ENCODE peak calls at places on chromosomes 7 and 10, in nine cellular contexts. T is fibroblast of lung, G is SK-N-SH, Q is tibial nerve, C is adrenal gland, X is OCI-LY7, M is uterus, J is GM12878, K is neural progenitor cell. R is an unnamed sample.

GRCh38 chr10:74977913-74978847 is 133.3 kb upstream of the SAMD8 start:
- DNase-seq in T (no peak), G (no peak), Q (no peak), C (no peak), X (peak), M (no peak), J (peak), K (no peak), R (no peak)

GRCh38 chr7:66099232-66099550 is 15.5 kb upstream of the CRCP start:
- DNase-seq in T (peak), G (no peak), Q (no peak), C (no peak), X (no peak), M (no peak), J (no peak), K (no peak), R (no peak)

GRCh38 chr10:69479737-69480412 is 28.6 kb downstream of the TSPAN15 start:
- DNase-seq in T (peak), G (no peak), Q (no peak), C (no peak), X (no peak), M (no peak), J (no peak), K (no peak), R (no peak)

GRCh38 chr10:102119417-102120141 is 589 bp downstream of the LDB1 start:
- DNase-seq in T (peak), G (peak), Q (peak), C (peak), X (peak), M (peak), J (no peak), K (peak), R (peak)

GRCh38 chr10:50637003-50637579 is 13.3 kb upstream of the SGMS1 start:
- DNase-seq in T (peak), G (no peak), Q (no peak), C (no peak), X (no peak), M (no peak), J (no peak), K (no peak), R (no peak)

GRCh38 chr7:111266613-111267012 is 175.7 kb downstream of the LRRN3 start:
- DNase-seq in T (peak), G (no peak), Q (no peak), C (no peak), X (no peak), M (no peak), J (no peak), K (no peak), R (no peak)

GRCh38 chr7:50557114-50557513 is 8.1 kb downstream of the DDC start:
- DNase-seq in T (peak), G (no peak), Q (no peak), C (no peak), X (no peak), M (no peak), J (no peak), K (no peak), R (no peak)

GRCh38 chr10:97185326-97186058 is at the start of gene SLIT1:
- DNase-seq in T (no peak), G (peak), Q (no peak), C (no peak), X (no peak), M (no peak), J (no peak), K (peak), R (no peak)

GRCh38 chr7:29099896-29100847 is 46.2 kb downstream of the CPVL start:
- DNase-seq in T (no peak), G (no peak), Q (no peak), C (no peak), X (no peak), M (peak), J (no peak), K (no peak), R (no peak)

GRCh38 chr7:117041822-117042221 is 88.5 kb downstream of the ST7 start:
- DNase-seq in T (no peak), G (no peak), Q (no peak), C (no peak), X (no peak), M (no peak), J (no peak), K (no peak), R (no peak)

GRCh38 chr10:96496281-96496925 is 17.3 kb downstream of the TLL2 start:
- DNase-seq in T (peak), G (no peak), Q (no peak), C (no peak), X (no peak), M (no peak), J (no peak), K (peak), R (no peak)

GRCh38 chr7:1555813-1556540 is at the start of gene TMEM184A:
- DNase-seq in T (no peak), G (peak), Q (no peak), C (no peak), X (peak), M (no peak), J (no peak), K (peak), R (peak)

GRCh38 chr10:52746169-52746568 is 26.4 kb downstream of the MBL2 start:
- DNase-seq in T (no peak), G (no peak), Q (no peak), C (no peak), X (no peak), M (no peak), J (no peak), K (no peak), R (no peak)

GRCh38 chr10:24882047-24882698 is 70.2 kb downstream of the PRTFDC1 start:
- DNase-seq in T (peak), G (no peak), Q (no peak), C (no peak), X (no peak), M (no peak), J (peak), K (no peak), R (no peak)

GRCh38 chr7:47193003-47193402 is 388.9 kb downstream of the TNS3 start:
- DNase-seq in T (no peak), G (no peak), Q (no peak), C (no peak), X (no peak), M (no peak), J (no peak), K (no peak), R (no peak)

GRCh38 chr10:65194555-65194954 is 1673.4 kb downstream of the REEP3 start:
- DNase-seq in T (peak), G (no peak), Q (no peak), C (no peak), X (no peak), M (no peak), J (no peak), K (no peak), R (no peak)

GRCh38 chr7:84393776-84394175 is 199.2 kb upstream of the SEMA3A start:
- DNase-seq in T (peak), G (no peak), Q (no peak), C (no peak), X (no peak), M (no peak), J (no peak), K (no peak), R (no peak)

GRCh38 chr7:90298145-90299038 is 22.7 kb downstream of the FAM237B start:
- DNase-seq in T (peak), G (peak), Q (no peak), C (peak), X (peak), M (no peak), J (no peak), K (peak), R (no peak)

GRCh38 chr10:50310560-50311174 is 59.4 kb upstream of the ASAH2 start:
- DNase-seq in T (no peak), G (peak), Q (no peak), C (no peak), X (peak), M (no peak), J (no peak), K (peak), R (no peak)

GRCh38 chr7:69335331-69335730 is 262.9 kb upstream of the AUTS2 start:
- DNase-seq in T (no peak), G (no peak), Q (no peak), C (no peak), X (no peak), M (no peak), J (no peak), K (no peak), R (no peak)

GRCh38 chr7:12092499-12093130 is 118.5 kb upstream of the TMEM106B start:
- DNase-seq in T (no peak), G (no peak), Q (no peak), C (no peak), X (no peak), M (no peak), J (no peak), K (no peak), R (no peak)

GRCh38 chr10:99411546-99411945 is 18.9 kb downstream of the GOT1 start:
- DNase-seq in T (no peak), G (no peak), Q (no peak), C (no peak), X (no peak), M (no peak), J (no peak), K (no peak), R (no peak)

GRCh38 chr7:17463511-17464085 is 165.1 kb downstream of the AHR start:
- DNase-seq in T (no peak), G (no peak), Q (no peak), C (no peak), X (no peak), M (no peak), J (no peak), K (no peak), R (no peak)

GRCh38 chr10:62456611-62457101 is 82.5 kb downstream of the ZNF365 start:
- DNase-seq in T (no peak), G (no peak), Q (peak), C (no peak), X (peak), M (no peak), J (peak), K (no peak), R (no peak)

GRCh38 chr7:3995187-3995586 is 686.9 kb upstream of the FOXK1 start:
- DNase-seq in T (no peak), G (peak), Q (no peak), C (no peak), X (peak), M (no peak), J (no peak), K (peak), R (no peak)

DNA sequence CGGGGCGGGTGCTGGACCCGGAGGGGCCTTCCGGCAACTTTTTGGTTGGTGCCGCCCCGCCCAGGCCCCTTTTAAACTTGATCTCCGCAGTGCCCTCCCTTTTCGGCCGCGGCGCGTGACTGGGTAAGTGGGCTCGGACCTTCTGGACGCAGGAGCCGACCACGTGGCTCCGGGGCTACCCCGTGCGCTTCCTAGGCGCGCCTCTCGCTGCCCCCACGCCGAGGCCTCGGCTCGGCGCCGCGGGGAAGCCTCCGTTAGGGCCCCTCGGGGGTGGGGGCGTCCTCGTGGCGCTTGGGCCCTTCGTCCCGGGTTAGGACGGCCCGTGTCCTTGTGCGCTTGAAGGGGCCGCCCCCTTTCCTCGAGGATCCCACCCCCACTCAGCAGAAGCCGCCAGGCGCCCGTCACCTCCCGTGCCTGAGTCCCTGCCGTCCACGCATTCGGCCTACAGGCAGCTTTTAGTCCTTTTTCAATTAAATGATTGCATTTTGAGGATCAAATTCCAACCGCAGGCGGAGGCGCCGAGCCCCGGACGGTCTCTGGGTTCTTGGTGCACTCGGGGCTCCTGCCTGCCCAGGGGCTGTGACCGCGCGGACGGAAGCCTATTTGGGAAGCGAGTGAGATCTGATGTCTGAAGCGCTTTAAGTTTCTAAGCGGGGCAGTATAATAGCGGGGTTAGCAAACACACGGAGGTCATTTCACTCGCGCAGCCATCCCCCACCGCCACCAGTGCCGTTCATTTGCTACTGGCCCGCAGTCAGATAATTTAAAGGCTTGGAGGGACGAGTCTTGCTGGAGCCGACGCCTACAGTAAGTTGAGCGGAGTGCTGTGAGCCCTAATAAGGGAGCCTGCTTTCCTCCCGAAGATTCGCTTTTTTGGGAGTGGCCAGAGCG is 31.8 kb upstream of the TOMM7 start:
- DNase-seq in T (peak), G (peak), Q (peak), C (peak), X (peak), M (peak), J (peak), K (peak), R (peak)
- TF ChIP-seq CTCF in T (no peak), G (peak), Q (no peak), C (no peak), X (peak), M (peak), J (peak), K (peak), R (peak)

GRCh38 chr7:45921381-45921698 is 268 bp upstream of the IGFBP3 start:
- DNase-seq in T (no peak), G (no peak), Q (no peak), C (no peak), X (no peak), M (no peak), J (no peak), K (no peak), R (no peak)

GRCh38 chr7:45921699-45922519 is 837 bp upstream of the IGFBP3 start:
- DNase-seq in T (peak), G (peak), Q (peak), C (peak), X (peak), M (peak), J (no peak), K (peak), R (peak)

GRCh38 chr7:45923290-45923689 is 2.2 kb upstream of the IGFBP3 start:
- DNase-seq in T (peak), G (peak), Q (peak), C (peak), X (peak), M (peak), J (no peak), K (peak), R (peak)

GRCh38 chr7:45923818-45924217 is 2.7 kb upstream of the IGFBP3 start:
- DNase-seq in T (no peak), G (no peak), Q (no peak), C (no peak), X (no peak), M (no peak), J (no peak), K (peak), R (no peak)

DNA sequence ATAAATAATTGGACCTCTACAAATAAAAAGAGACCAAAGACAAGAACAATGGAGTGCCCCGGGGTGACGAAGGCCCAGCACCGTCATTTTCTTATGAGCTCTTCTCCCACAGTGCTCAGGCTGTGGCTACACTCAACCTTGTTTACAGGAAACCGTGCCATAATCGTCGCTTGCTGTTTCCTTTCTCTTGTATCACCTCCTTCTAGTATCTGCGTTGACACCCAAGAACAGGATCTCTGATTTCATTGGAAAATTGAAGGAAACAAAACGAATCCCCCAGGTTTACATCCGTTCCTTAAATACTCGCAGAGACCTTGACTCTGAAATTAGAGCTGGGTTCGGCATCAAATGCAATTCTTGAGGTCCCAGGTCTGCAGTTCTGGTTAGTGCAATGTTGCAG is 1.7 kb upstream of the IGFBP3 start:
- DNase-seq in T (peak), G (no peak), Q (no peak), C (no peak), X (peak), M (no peak), J (no peak), K (peak), R (no peak)
- H3K4me3 ChIP-seq in T (peak), G (peak), Q (peak), C (peak), X (no peak), M (no peak), J (no peak), K (peak), R (peak)

GRCh38 chr7:101542527-101543241 is 86.4 kb downstream of the MYL10 start:
- DNase-seq in T (peak), G (peak), Q (peak), C (peak), X (peak), M (peak), J (peak), K (peak), R (peak)
- H3K27ac ChIP-seq in T (no peak), G (no peak), Q (no peak), C (no peak), X (no peak), M (no peak), J (no peak), K (no peak), R (no peak)

GRCh38 chr7:142385528-142386340 is 127.9 kb upstream of the PRSS58 start:
- DNase-seq in T (peak), G (peak), Q (no peak), C (peak), X (peak), M (no peak), J (peak), K (peak), R (peak)
- TF ChIP-seq CTCF in T (peak), G (peak), Q (peak), C (no peak), X (peak), M (no peak), J (peak), K (peak), R (peak)

GRCh38 chr7:131431289-131431688 is 103.6 kb downstream of the MKLN1 start:
- DNase-seq in T (peak), G (no peak), Q (peak), C (peak), X (no peak), M (no peak), J (no peak), K (no peak), R (no peak)
- H3K4me3 ChIP-seq in T (no peak), G (no peak), Q (no peak), C (no peak), X (no peak), M (no peak), J (no peak), K (no peak), R (no peak)

GRCh38 chr7:45890902-45891461 is 2.7 kb downstream of the IGFBP1 start:
- DNase-seq in T (peak), G (peak), Q (peak), C (no peak), X (peak), M (no peak), J (no peak), K (peak), R (no peak)
- H3K27ac ChIP-seq in T (no peak), G (no peak), Q (no peak), C (no peak), X (no peak), M (no peak), J (no peak), K (no peak), R (no peak)

GRCh38 chr7:106829496-106829895 is 35.6 kb upstream of the PIK3CG start:
- DNase-seq in T (no peak), G (no peak), Q (no peak), C (no peak), X (no peak), M (no peak), J (no peak), K (no peak), R (no peak)
- TF ChIP-seq CTCF in T (no peak), G (no peak), Q (no peak), C (no peak), X (no peak), M (no peak), J (no peak), K (no peak), R (no peak)

DNA sequence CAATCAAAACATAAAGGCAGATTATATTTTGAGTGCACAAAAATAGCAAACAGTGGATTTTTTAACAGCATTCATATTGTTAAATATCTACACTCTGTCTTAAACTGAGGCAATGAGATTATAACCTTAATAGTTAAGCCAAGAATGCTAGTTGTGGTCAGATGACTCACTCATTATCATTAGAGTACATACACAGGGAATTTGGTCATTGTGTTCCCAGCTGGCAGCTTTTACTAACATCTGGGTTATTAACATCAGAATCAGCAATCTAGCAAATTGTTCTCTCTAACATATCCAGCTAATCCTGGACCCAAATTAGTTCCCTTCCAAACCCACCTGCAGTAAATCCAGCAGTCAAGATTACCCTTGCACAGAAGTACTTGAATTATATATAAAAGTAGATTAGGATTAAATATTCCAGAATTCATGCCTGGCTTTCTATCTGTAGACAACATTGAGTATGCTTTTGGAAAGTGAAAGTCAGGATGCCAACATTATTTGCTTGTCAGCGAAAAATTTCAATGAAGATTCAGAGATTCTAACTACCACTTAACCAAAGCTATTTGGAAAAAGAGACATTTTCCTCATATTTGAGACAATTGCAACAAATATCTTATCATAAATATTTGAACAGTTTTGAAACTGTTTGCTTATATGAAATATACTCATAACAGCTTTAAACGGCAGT is 1035.6 kb upstream of the PHF14 start:
- DNase-seq in T (peak), G (no peak), Q (no peak), C (no peak), X (no peak), M (no peak), J (no peak), K (no peak), R (no peak)
- H3K4me3 ChIP-seq in T (no peak), G (no peak), Q (no peak), C (no peak), X (no peak), M (no peak), J (no peak), K (no peak), R (no peak)

GRCh38 chr7:40739257-40739656 is 604.5 kb downstream of the SUGCT start:
- DNase-seq in T (no peak), G (no peak), Q (no peak), C (no peak), X (no peak), M (no peak), J (no peak), K (no peak), R (no peak)

GRCh38 chr7:40733111-40733510 is 598.3 kb downstream of the SUGCT start:
- DNase-seq in T (no peak), G (peak), Q (no peak), C (peak), X (no peak), M (no peak), J (no peak), K (no peak), R (no peak)

DNA sequence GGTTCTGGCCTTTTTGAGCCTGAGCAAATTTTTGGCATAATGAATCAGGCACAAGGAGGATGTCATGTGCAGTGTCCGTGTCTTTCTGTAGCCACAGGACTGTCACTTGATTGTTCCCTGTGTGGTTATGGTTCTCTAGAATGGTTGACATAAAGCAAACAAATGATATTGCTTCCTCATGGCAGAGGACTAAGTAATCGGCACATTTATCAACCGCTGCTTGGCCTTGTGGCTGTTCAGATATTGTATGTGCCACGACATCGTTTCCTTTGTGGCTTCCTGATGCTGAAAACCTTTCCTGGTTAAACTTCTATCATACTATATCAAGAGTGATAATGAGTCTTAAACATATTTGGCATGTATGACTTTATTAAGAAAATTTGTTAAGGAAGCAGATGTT is 598.8 kb downstream of the SUGCT start:
- DNase-seq in T (no peak), G (no peak), Q (no peak), C (no peak), X (no peak), M (no peak), J (no peak), K (no peak), R (no peak)
- H3K27ac ChIP-seq in T (no peak), G (peak), Q (no peak), C (no peak), X (no peak), M (no peak), J (no peak), K (no peak), R (no peak)

R was measured in psoas muscle.